ENCODE peak calls at places on chromosomes 5 and 9, in seven cellular contexts. D is HuH-7; Q is germinal center; I is HuH-7.5; B is effector memory CD4-positive, alpha-beta T cell; O is Calu3; K is stimulated activated naive CD8-positive, alpha-beta T cell treated with anti-CD3 and anti-CD28 coated beads, Interleukin-15, amount 100 ng/mL, for 72 hours. H is an unnamed sample.

GRCh38 chr9:97596906-97597305 is 36.3 kb downstream of the TSTD2 start:
- DNase-seq in D (no peak), Q (no peak), I (no peak), B (no peak), O (no peak), K (no peak), H (no peak)

GRCh38 chr5:96279796-96280542 is 153.1 kb downstream of the PCSK1 start:
- DNase-seq in D (no peak), Q (no peak), I (no peak), B (no peak), O (no peak), K (peak; percentile 18), H (no peak)

GRCh38 chr9:128323192-128323730 is 622 bp downstream of the COQ4 start:
- DNase-seq in D (no peak), Q (no peak), I (no peak), B (no peak), O (no peak), K (no peak), H (no peak)

GRCh38 chr9:38680827-38681226 is 39.1 kb downstream of the FAM240B start:
- DNase-seq in D (no peak), Q (no peak), I (no peak), B (no peak), O (no peak), K (no peak), H (no peak)

GRCh38 chr9:27426717-27427645 is 97.1 kb upstream of the IFNK start:
- DNase-seq in D (no peak), Q (no peak), I (no peak), B (no peak), O (peak; percentile 44), K (no peak), H (no peak)

GRCh38 chr5:43396762-43397304 is 15.4 kb downstream of the CCL28 start:
- DNase-seq in D (no peak), Q (peak; percentile 77), I (no peak), B (peak; percentile 22), O (no peak), K (peak; percentile 76), H (no peak)

GRCh38 chr5:116528519-116529234 is 45.9 kb downstream of the SEMA6A start:
- DNase-seq in D (no peak), Q (no peak), I (no peak), B (no peak), O (no peak), K (no peak), H (no peak)

GRCh38 chr9:111936391-111936790 is 39.8 kb downstream of the UGCG start:
- DNase-seq in D (no peak), Q (no peak), I (no peak), B (no peak), O (no peak), K (no peak), H (no peak)

GRCh38 chr5:64229163-64229774 is 63.6 kb downstream of the RNF180 start:
- DNase-seq in D (peak; percentile 56), Q (peak; percentile 34), I (peak; percentile 31), B (no peak), O (no peak), K (no peak), H (no peak)

GRCh38 chr5:146967646-146968045 is 89.1 kb upstream of the PPP2R2B start:
- DNase-seq in D (no peak), Q (no peak), I (no peak), B (no peak), O (no peak), K (no peak), H (no peak)

GRCh38 chr5:91266184-91266705 is 116.9 kb downstream of the ARRDC3 start:
- DNase-seq in D (no peak), Q (no peak), I (no peak), B (no peak), O (no peak), K (no peak), H (no peak)

GRCh38 chr5:109876941-109877669 is 187.4 kb downstream of the MAN2A1 start:
- DNase-seq in D (no peak), Q (no peak), I (no peak), B (no peak), O (no peak), K (no peak), H (no peak)

GRCh38 chr9:129888085-129888808 is 53.0 kb downstream of the USP20 start:
- DNase-seq in D (no peak), Q (peak; percentile 75), I (no peak), B (peak; percentile 86), O (no peak), K (peak; percentile 99), H (no peak)

GRCh38 chr5:56669534-56670483 is 145.5 kb upstream of the MAP3K1 start:
- DNase-seq in D (no peak), Q (peak; percentile 85), I (no peak), B (no peak), O (no peak), K (peak; percentile 78), H (no peak)

GRCh38 chr5:74993743-74994142 is 58.6 kb downstream of the GCNT4 start:
- DNase-seq in D (no peak), Q (no peak), I (no peak), B (no peak), O (no peak), K (no peak), H (no peak)

GRCh38 chr9:130448035-130448624 is 3.4 kb downstream of the ASS1 start:
- DNase-seq in D (no peak), Q (no peak), I (no peak), B (no peak), O (no peak), K (peak; percentile 63), H (no peak)

GRCh38 chr9:16870606-16871357 is at the start of gene BNC2:
- DNase-seq in D (peak; percentile 14), Q (peak; percentile 27), I (no peak), B (no peak), O (peak; percentile 7), K (no peak), H (peak; percentile 80)

GRCh38 chr5:1888541-1889251 is 6.0 kb upstream of the IRX4 start:
- DNase-seq in D (no peak), Q (no peak), I (no peak), B (no peak), O (no peak), K (no peak), H (no peak)

GRCh38 chr5:171628344-171628743 is 157.3 kb upstream of the SMIM23 start:
- DNase-seq in D (no peak), Q (no peak), I (no peak), B (no peak), O (no peak), K (no peak), H (no peak)

GRCh38 chr9:37295796-37296195 is 126.7 kb upstream of the GRHPR start:
- DNase-seq in D (peak; percentile 32), Q (no peak), I (peak; percentile 18), B (no peak), O (no peak), K (no peak), H (peak; percentile 21)

GRCh38 chr9:95529910-95530309 is 13.1 kb upstream of the PTCH1 start:
- DNase-seq in D (no peak), Q (no peak), I (no peak), B (no peak), O (no peak), K (no peak), H (no peak)

GRCh38 chr5:102010644-102011043 is 285.4 kb downstream of the SLCO4C1 start:
- DNase-seq in D (no peak), Q (no peak), I (no peak), B (no peak), O (no peak), K (no peak), H (no peak)

GRCh38 chr9:21624675-21625477 is 142.8 kb upstream of the IFNE start:
- DNase-seq in D (no peak), Q (no peak), I (no peak), B (no peak), O (no peak), K (no peak), H (no peak)

GRCh38 chr5:127068771-127069330 is 4.5 kb downstream of the C5orf63 start:
- DNase-seq in D (no peak), Q (no peak), I (no peak), B (no peak), O (no peak), K (no peak), H (no peak)

GRCh38 chr5:145811834-145812625 is 23.1 kb downstream of the PRELID2 start:
- DNase-seq in D (no peak), Q (no peak), I (no peak), B (no peak), O (no peak), K (no peak), H (no peak)

GRCh38 chr5:10288600-10289213 is 19.0 kb downstream of the CMBL start:
- DNase-seq in D (no peak), Q (peak; percentile 28), I (no peak), B (no peak), O (peak; percentile 89), K (peak; percentile 22), H (peak; percentile 24)

GRCh38 chr5:135632806-135633205 is 54.0 kb upstream of the CXCL14 start:
- DNase-seq in D (no peak), Q (no peak), I (no peak), B (no peak), O (no peak), K (no peak), H (no peak)

GRCh38 chr9:35396560-35397215 is 93.2 kb upstream of the RUSC2 start:
- DNase-seq in D (no peak), Q (no peak), I (no peak), B (no peak), O (no peak), K (no peak), H (no peak)

GRCh38 chr9:128216781-128217553 is 13.8 kb downstream of the DNM1 start:
- DNase-seq in D (no peak), Q (no peak), I (no peak), B (no peak), O (no peak), K (no peak), H (no peak)

GRCh38 chr5:1725641-1726468 is 73.8 kb downstream of the MRPL36 start:
- DNase-seq in D (no peak), Q (no peak), I (no peak), B (no peak), O (no peak), K (no peak), H (no peak)

GRCh38 chr9:26369096-26369495 is 523.5 kb downstream of the CAAP1 start:
- DNase-seq in D (no peak), Q (no peak), I (no peak), B (no peak), O (no peak), K (no peak), H (no peak)

GRCh38 chr5:74641778-74642542 is 1.4 kb upstream of the ENC1 start:
- DNase-seq in D (peak; percentile 16), Q (no peak), I (no peak), B (no peak), O (peak; percentile 64), K (peak; percentile 21), H (no peak)

GRCh38 chr9:81535542-81536241 is 153.7 kb downstream of the TLE1 start:
- DNase-seq in D (peak; percentile 41), Q (no peak), I (no peak), B (no peak), O (no peak), K (no peak), H (no peak)

GRCh38 chr9:7173139-7173538 is 415.4 kb downstream of the KDM4C start:
- DNase-seq in D (no peak), Q (no peak), I (no peak), B (no peak), O (no peak), K (no peak), H (no peak)

GRCh38 chr9:135379540-135380267 is 99.9 kb upstream of the PPP1R26 start:
- DNase-seq in D (no peak), Q (no peak), I (no peak), B (no peak), O (no peak), K (no peak), H (no peak)

H was measured in HAP-1.